ENCODE peak calls at places on chromosome 22, in ten cellular contexts. Z is neural progenitor cell, Q is astrocyte, G is keratinocyte, D is fibroblast of lung, P is K562, L is mammary epithelial cell, K is HCT116, S is GM23248, T is GM23338. I is an unnamed sample. For H3K79me2, the result is how much of the 10 kb centered on the place peaks cover.

GRCh38 chr22:44096736-44097135 is 72.6 kb downstream of the PARVB start:
- DNase-seq in Z (no peak), Q (no peak), G (no peak), D (no peak), P (no peak), L (no peak), K (no peak), S (no peak), T (no peak), I (no peak)

GRCh38 chr22:19464546-19464945 is 14.4 kb downstream of the UFD1 start:
- DNase-seq in Z (peak), Q (no peak), G (no peak), D (no peak), P (no peak), L (no peak), K (no peak), S (no peak), T (no peak), I (no peak)

GRCh38 chr22:39917776-39918493 is 17.1 kb downstream of the GRAP2 start:
- DNase-seq in Z (no peak), Q (no peak), G (no peak), D (no peak), P (no peak), L (no peak), K (no peak), S (peak), T (no peak), I (no peak)

GRCh38 chr22:31846161-31847115 is 92.6 kb downstream of the DEPDC5 start:
- DNase-seq in Z (no peak), Q (peak), G (no peak), D (peak), P (peak), L (no peak), K (no peak), S (peak), T (peak), I (no peak)

GRCh38 chr22:38417252-38418060 is 37.5 kb downstream of the KCNJ4 start:
- DNase-seq in Z (no peak), Q (no peak), G (no peak), D (no peak), P (no peak), L (no peak), K (no peak), S (no peak), T (no peak), I (no peak)

GRCh38 chr22:26887456-26887855 is 230.1 kb downstream of the MIAT start:
- DNase-seq in Z (peak), Q (peak), G (no peak), D (peak), P (no peak), L (peak), K (no peak), S (peak), T (peak), I (no peak)

GRCh38 chr22:38316340-38317236 is 645 bp downstream of the CSNK1E start:
- DNase-seq in Z (peak), Q (peak), G (no peak), D (peak), P (peak), L (peak), K (no peak), S (peak), T (peak), I (peak)

GRCh38 chr22:28674121-28674563 is 5.5 kb downstream of the TTC28 start:
- DNase-seq in Z (no peak), Q (peak), G (no peak), D (peak), P (peak), L (peak), K (no peak), S (peak), T (no peak), I (peak)

GRCh38 chr22:19766506-19767426 is 6.2 kb downstream of the TBX1 start:
- DNase-seq in Z (peak), Q (no peak), G (no peak), D (no peak), P (peak), L (no peak), K (peak), S (peak), T (peak), I (peak)

GRCh38 chr22:29345932-29346331 is 30.4 kb upstream of the RASL10A start:
- DNase-seq in Z (no peak), Q (no peak), G (no peak), D (peak), P (no peak), L (no peak), K (no peak), S (no peak), T (no peak), I (no peak)

GRCh38 chr22:39914584-39914983 is 13.7 kb downstream of the GRAP2 start:
- DNase-seq in Z (no peak), Q (no peak), G (no peak), D (no peak), P (no peak), L (no peak), K (no peak), S (no peak), T (no peak), I (no peak)

GRCh38 chr22:28892175-28892731 is 8.9 kb downstream of the ZNRF3 start:
- DNase-seq in Z (no peak), Q (no peak), G (no peak), D (no peak), P (no peak), L (peak), K (no peak), S (no peak), T (peak), I (no peak)

GRCh38 chr22:30871391-30872281 is 96.9 kb downstream of the MORC2 start:
- DNase-seq in Z (no peak), Q (no peak), G (no peak), D (no peak), P (no peak), L (no peak), K (no peak), S (no peak), T (no peak), I (no peak)

GRCh38 chr22:20807315-20807752 is 33.4 kb downstream of the SERPIND1 start:
- DNase-seq in Z (no peak), Q (peak), G (peak), D (peak), P (peak), L (peak), K (peak), S (peak), T (no peak), I (no peak)

GRCh38 chr22:17120711-17121234 is 387 bp downstream of the TMEM121B start:
- DNase-seq in Z (peak), Q (no peak), G (no peak), D (peak), P (peak), L (no peak), K (no peak), S (peak), T (peak), I (no peak)

GRCh38 chr22:19853879-19854777 is 546 bp downstream of the GNB1L start:
- DNase-seq in Z (no peak), Q (no peak), G (no peak), D (no peak), P (peak), L (no peak), K (peak), S (peak), T (no peak), I (peak)

GRCh38 chr22:40070701-40071100 is 75.9 kb downstream of the FAM83F start:
- DNase-seq in Z (no peak), Q (peak), G (no peak), D (peak), P (no peak), L (no peak), K (no peak), S (peak), T (no peak), I (no peak)

GRCh38 chr22:37564111-37564711 is 3.9 kb downstream of the CDC42EP1 start:
- DNase-seq in Z (no peak), Q (peak), G (no peak), D (peak), P (no peak), L (no peak), K (no peak), S (peak), T (no peak), I (no peak)

GRCh38 chr22:30196867-30197336 is 49.7 kb downstream of the LIF start:
- DNase-seq in Z (no peak), Q (no peak), G (no peak), D (no peak), P (no peak), L (no peak), K (no peak), S (no peak), T (peak), I (no peak)

GRCh38 chr22:27226666-27227065 is 569.3 kb downstream of the MIAT start:
- DNase-seq in Z (no peak), Q (peak), G (no peak), D (peak), P (no peak), L (no peak), K (no peak), S (peak), T (no peak), I (no peak)

GRCh38 chr22:47474895-47475294 is 712.4 kb downstream of the TBC1D22A start:
- DNase-seq in Z (no peak), Q (no peak), G (no peak), D (no peak), P (no peak), L (no peak), K (no peak), S (no peak), T (no peak), I (no peak)

GRCh38 chr22:17896552-17896951 is 122.3 kb upstream of the BID start:
- DNase-seq in Z (peak), Q (no peak), G (no peak), D (no peak), P (no peak), L (no peak), K (no peak), S (no peak), T (peak), I (no peak)

GRCh38 chr22:23404689-23405365 is 175.3 kb downstream of the IGLL1 start:
- DNase-seq in Z (peak), Q (no peak), G (no peak), D (no peak), P (no peak), L (no peak), K (no peak), S (peak), T (peak), I (no peak)

GRCh38 chr22:50045211-50046018 is 12.7 kb downstream of the TTLL8 start:
- DNase-seq in Z (no peak), Q (no peak), G (no peak), D (no peak), P (no peak), L (no peak), K (no peak), S (no peak), T (no peak), I (no peak)

GRCh38 chr22:37218771-37219411 is 6.6 kb upstream of the SSTR3 start:
- DNase-seq in Z (no peak), Q (no peak), G (no peak), D (no peak), P (no peak), L (no peak), K (no peak), S (no peak), T (no peak), I (peak)

GRCh38 chr22:17578129-17578754 is 14.9 kb downstream of the SLC25A18 start:
- DNase-seq in Z (no peak), Q (peak), G (no peak), D (peak), P (no peak), L (no peak), K (no peak), S (peak), T (no peak), I (no peak)

GRCh38 chr22:37515902-37516301 is 3.3 kb downstream of the CARD10 start:
- DNase-seq in Z (no peak), Q (no peak), G (no peak), D (no peak), P (no peak), L (no peak), K (no peak), S (no peak), T (no peak), I (no peak)

GRCh38 chr22:27298387-27299141 is 503.0 kb downstream of the MN1 start:
- DNase-seq in Z (no peak), Q (no peak), G (no peak), D (no peak), P (no peak), L (no peak), K (no peak), S (no peak), T (no peak), I (no peak)

GRCh38 chr22:42644422-42645340 is 4.3 kb upstream of the ATP5MGL start:
- DNase-seq in Z (no peak), Q (peak), G (no peak), D (peak), P (no peak), L (no peak), K (no peak), S (peak), T (no peak), I (no peak)
- H3K4me2 ChIP-seq in Z (no peak), Q (peak), G (peak), D (peak), P (no peak), L (peak), K (no peak), S (peak), T (peak), I (no peak)

DNA sequence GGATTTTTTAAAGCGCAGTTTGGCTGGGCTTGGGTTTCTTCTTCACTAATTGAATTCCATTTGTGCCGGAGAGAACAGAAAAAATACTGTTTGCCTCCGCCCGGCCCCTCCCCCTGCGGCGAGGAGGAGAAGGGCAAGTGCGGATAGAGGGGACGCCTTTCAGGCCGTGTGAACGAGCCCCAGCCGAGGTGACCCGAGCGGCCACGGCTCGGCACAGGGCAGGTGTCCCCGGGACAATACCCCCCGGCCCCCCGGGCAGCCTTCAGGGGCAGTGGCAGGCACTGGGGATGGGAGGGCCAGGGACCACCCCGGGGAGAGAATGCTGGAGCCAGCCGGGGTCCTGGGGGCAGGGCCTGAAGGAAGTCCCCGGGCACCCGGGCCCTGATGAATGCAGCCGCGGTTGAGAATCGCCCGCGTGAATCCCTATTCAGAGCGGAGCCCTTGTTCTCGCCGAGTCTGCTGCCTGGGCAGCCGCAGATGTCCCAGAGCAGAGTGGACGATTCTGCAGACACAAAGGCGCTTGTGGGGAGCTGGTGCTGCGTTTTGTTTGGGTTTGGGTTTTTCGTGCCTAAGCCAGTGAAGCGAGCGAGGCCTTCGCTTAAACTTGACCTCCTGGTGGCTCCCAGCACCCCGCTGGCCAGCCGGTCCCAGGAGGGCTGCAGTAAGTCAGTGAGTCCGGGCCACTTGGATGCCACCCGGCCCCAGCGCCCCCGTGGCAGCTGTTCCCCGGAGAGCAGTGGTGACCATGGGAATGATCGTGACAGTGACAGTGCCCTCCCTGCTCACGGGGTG is 96.0 kb downstream of the WNT7B start:
- DNase-seq in Z (peak), Q (no peak), G (no peak), D (no peak), P (no peak), L (no peak), K (no peak), S (peak), T (peak), I (no peak)
- H2AFZ ChIP-seq in Z (no peak), Q (no peak), G (no peak), D (no peak), P (no peak), L (no peak), K (no peak), S (no peak), T (peak), I (no peak)

DNA sequence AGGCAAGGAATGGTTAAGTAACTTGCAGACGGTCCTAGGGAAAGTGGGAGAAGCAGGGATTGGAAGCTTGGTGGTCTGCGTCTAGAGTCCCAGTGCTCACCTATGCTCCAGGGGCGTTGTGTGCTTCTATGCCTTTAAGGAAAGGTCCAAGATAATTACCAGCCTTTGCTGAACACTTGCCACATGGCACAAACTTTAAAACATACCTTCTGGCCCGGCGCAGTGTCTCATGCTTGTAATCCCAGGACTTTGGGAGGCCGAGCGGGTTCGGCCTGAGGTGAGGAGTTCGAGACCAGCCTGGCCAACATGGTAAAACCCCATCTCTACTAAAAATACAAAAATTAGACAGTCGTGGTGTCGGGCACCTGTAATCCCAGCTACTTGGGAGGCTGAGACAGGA is 2.3 kb downstream of the POLDIP3 start:
- DNase-seq in Z (no peak), Q (no peak), G (no peak), D (no peak), P (no peak), L (no peak), K (no peak), S (no peak), T (no peak), I (no peak)
- H3K79me2 ChIP-seq in Z (half or more), Q (half or more), G (half or more), D (half or more), P (half or more), L (half or more), K (half or more), S (half or more), T (half or more), I (half or more)

GRCh38 chr22:48488611-48489456 is 1338.8 kb downstream of the BRD1 start:
- DNase-seq in Z (peak), Q (no peak), G (no peak), D (no peak), P (no peak), L (no peak), K (no peak), S (peak), T (peak), I (peak)
- H3K4me2 ChIP-seq in Z (peak), Q (peak), G (no peak), D (no peak), P (no peak), L (no peak), K (no peak), S (no peak), T (peak), I (no peak)

DNA sequence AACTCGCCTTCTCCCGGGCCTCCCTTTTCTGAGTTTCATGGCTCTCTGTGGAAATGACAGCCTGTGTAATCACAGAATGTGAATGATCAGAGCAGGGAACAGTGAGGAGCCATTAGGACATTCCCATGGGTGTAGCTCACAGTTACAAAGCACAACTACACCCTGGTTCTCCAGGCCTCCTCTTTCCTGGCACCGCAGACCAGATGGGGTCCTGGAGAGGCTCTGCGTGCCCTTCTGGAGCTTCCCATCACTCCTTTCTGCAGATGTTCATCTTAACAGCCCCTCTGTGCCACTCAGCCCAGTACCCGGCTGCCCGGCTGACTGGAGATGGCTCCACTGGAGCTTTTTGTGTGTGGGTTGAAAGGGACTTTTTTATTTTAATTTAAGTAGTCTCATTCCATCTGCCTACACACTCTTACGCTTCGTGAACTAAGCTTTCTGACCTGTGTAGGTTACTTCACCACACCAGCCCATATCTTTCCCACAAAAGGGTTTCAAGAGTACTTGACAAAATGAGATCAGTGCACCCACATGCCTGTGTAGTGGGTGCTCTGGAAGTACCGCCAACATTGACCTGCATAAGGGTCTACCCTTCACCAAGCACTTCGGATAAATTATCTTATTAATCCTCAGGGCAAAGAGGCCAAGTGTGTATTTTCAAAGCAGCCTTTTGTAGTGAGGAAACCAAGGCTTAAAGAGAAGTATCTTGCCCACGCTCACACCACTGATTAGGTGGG is 29.8 kb downstream of the SREBF2 start:
- DNase-seq in Z (no peak), Q (peak), G (no peak), D (peak), P (no peak), L (no peak), K (no peak), S (peak), T (no peak), I (no peak)
- H2AFZ ChIP-seq in Z (no peak), Q (no peak), G (no peak), D (no peak), P (no peak), L (no peak), K (no peak), S (peak), T (no peak), I (no peak)

GRCh38 chr22:33869946-33870345 is 50.3 kb downstream of the LARGE1 start:
- DNase-seq in Z (no peak), Q (no peak), G (no peak), D (no peak), P (no peak), L (no peak), K (no peak), S (peak), T (no peak), I (no peak)
- H3K79me2 ChIP-seq in Z (half or more), Q (under half), G (under half), D (under half), P (under half), L (under half), K (under half), S (under half), T (half or more), I (half or more)

GRCh38 chr22:32999039-32999861 is 58.9 kb downstream of the SYN3 start:
- DNase-seq in Z (no peak), Q (no peak), G (no peak), D (no peak), P (no peak), L (no peak), K (no peak), S (no peak), T (no peak), I (no peak)

GRCh38 chr22:32998373-32998772 is 59.8 kb downstream of the SYN3 start:
- DNase-seq in Z (no peak), Q (no peak), G (no peak), D (no peak), P (no peak), L (no peak), K (no peak), S (no peak), T (no peak), I (no peak)

GRCh38 chr22:33002035-33002434 is 56.1 kb downstream of the SYN3 start:
- DNase-seq in Z (no peak), Q (no peak), G (no peak), D (no peak), P (no peak), L (peak), K (no peak), S (no peak), T (no peak), I (no peak)

GRCh38 chr22:32997295-32997694 is 60.9 kb downstream of the SYN3 start:
- DNase-seq in Z (no peak), Q (no peak), G (no peak), D (no peak), P (no peak), L (no peak), K (no peak), S (no peak), T (no peak), I (no peak)

GRCh38 chr22:33000342-33001280 is 57.6 kb downstream of the SYN3 start:
- DNase-seq in Z (peak), Q (no peak), G (no peak), D (peak), P (peak), L (peak), K (no peak), S (peak), T (peak), I (no peak)
- H3K4me2 ChIP-seq in Z (peak), Q (peak), G (no peak), D (no peak), P (no peak), L (no peak), K (no peak), S (no peak), T (peak), I (no peak)

GRCh38 chr22:45125198-45125597 is 38.5 kb upstream of the NUP50 start:
- DNase-seq in Z (peak), Q (peak), G (no peak), D (peak), P (no peak), L (no peak), K (no peak), S (peak), T (no peak), I (no peak)
- H2AFZ ChIP-seq in Z (peak), Q (peak), G (no peak), D (peak), P (no peak), L (no peak), K (no peak), S (peak), T (peak), I (no peak)